ENCODE peak calls at places on chromosomes 4 and X, in four cellular contexts. N, G, Q and V are unnamed samples.

GRCh38 chrX:12997898-12998687 is 23.2 kb downstream of the TMSB4X start:
- DNase-seq in G (no peak), N (no peak), Q (no peak), V (no peak)

GRCh38 chrX:134929813-134930212 is 61.0 kb upstream of the SMIM10 start:
- DNase-seq in N (no peak), Q (no peak), G (no peak), V (no peak)

GRCh38 chrX:20547649-20548051 is 280.9 kb upstream of the RPS6KA3 start:
- DNase-seq in G (peak), Q (no peak), N (peak), V (no peak)

GRCh38 chr4:88653371-88653946 is 44.2 kb downstream of the NAP1L5 start:
- DNase-seq in G (no peak), Q (no peak), N (no peak), V (no peak)

GRCh38 chrX:107659768-107660167 is 31.5 kb downstream of the PRPS1 start:
- DNase-seq in N (peak), G (no peak), Q (peak), V (no peak)

GRCh38 chr4:183256343-183256742 is 63.7 kb downstream of the CLDN22 start:
- DNase-seq in G (no peak), N (no peak), Q (no peak), V (no peak)

GRCh38 chrX:2587146-2587545 is 86.4 kb upstream of the DHRSX start:
- DNase-seq in Q (no peak), N (no peak), G (no peak), V (no peak)

GRCh38 chrX:40471965-40472648 is 108.7 kb upstream of the ATP6AP2 start:
- DNase-seq in Q (peak), G (peak), N (peak), V (peak)

GRCh38 chr4:124980276-124980752 is 267.8 kb upstream of the ANKRD50 start:
- DNase-seq in Q (no peak), N (no peak), G (no peak), V (no peak)

GRCh38 chrX:131802836-131803626 is 220.1 kb upstream of the STK26 start:
- DNase-seq in N (peak), Q (peak), G (no peak), V (no peak)

GRCh38 chr4:7769936-7770674 is 169.6 kb downstream of the AFAP1 start:
- DNase-seq in N (peak), Q (no peak), G (no peak), V (no peak)

GRCh38 chr4:115790812-115791211 is 677.4 kb upstream of the NDST4 start:
- DNase-seq in G (no peak), N (peak), Q (no peak), V (no peak)

GRCh38 chr4:87565746-87566145 is 36.6 kb upstream of the SPARCL1 start:
- DNase-seq in Q (no peak), N (no peak), G (no peak), V (no peak)

GRCh38 chr4:2276581-2277325 is 14.8 kb upstream of the MXD4 start:
- DNase-seq in N (no peak), Q (no peak), G (no peak), V (no peak)

GRCh38 chr4:139666735-139667266 is 1.2 kb downstream of the MGST2 start:
- DNase-seq in N (peak), G (peak), Q (peak), V (no peak)

GRCh38 chrX:54950730-54951375 is 30.2 kb downstream of the TRO start:
- DNase-seq in Q (no peak), N (no peak), G (no peak), V (no peak)

GRCh38 chr4:26289421-26289820 is 31.4 kb upstream of the RBPJ start:
- DNase-seq in N (no peak), Q (no peak), G (no peak), V (no peak)

GRCh38 chrX:39693298-39693697 is 404.5 kb downstream of the BCOR start:
- DNase-seq in G (no peak), N (no peak), Q (no peak), V (no peak)

GRCh38 chrX:139909716-139910115 is 23.1 kb downstream of the ATP11C start:
- DNase-seq in Q (no peak), N (no peak), G (no peak), V (no peak)

GRCh38 chrX:153804100-153804595 is 9.7 kb downstream of the SSR4 start:
- DNase-seq in Q (no peak), N (no peak), G (peak), V (no peak)

GRCh38 chrX:43559643-43560042 is 96.5 kb upstream of the MAOA start:
- DNase-seq in Q (peak), G (peak), N (peak), V (no peak)

GRCh38 chrX:30673405-30673804 is 20.2 kb downstream of the GK start:
- DNase-seq in Q (no peak), N (no peak), G (no peak), V (no peak)
- H3K4me3 ChIP-seq in Q (no peak), N (no peak), G (no peak), V (no peak)

GRCh38 chr4:155444695-155445094 is 67.9 kb upstream of the MAP9 start:
- DNase-seq in G (no peak), Q (no peak), N (no peak), V (no peak)

GRCh38 chr4:155445306-155445705 is 68.5 kb upstream of the MAP9 start:
- DNase-seq in N (no peak), G (no peak), Q (no peak), V (no peak)

GRCh38 chr4:155441475-155441874 is 64.7 kb upstream of the MAP9 start:
- DNase-seq in G (no peak), N (no peak), Q (no peak), V (no peak)

DNA sequence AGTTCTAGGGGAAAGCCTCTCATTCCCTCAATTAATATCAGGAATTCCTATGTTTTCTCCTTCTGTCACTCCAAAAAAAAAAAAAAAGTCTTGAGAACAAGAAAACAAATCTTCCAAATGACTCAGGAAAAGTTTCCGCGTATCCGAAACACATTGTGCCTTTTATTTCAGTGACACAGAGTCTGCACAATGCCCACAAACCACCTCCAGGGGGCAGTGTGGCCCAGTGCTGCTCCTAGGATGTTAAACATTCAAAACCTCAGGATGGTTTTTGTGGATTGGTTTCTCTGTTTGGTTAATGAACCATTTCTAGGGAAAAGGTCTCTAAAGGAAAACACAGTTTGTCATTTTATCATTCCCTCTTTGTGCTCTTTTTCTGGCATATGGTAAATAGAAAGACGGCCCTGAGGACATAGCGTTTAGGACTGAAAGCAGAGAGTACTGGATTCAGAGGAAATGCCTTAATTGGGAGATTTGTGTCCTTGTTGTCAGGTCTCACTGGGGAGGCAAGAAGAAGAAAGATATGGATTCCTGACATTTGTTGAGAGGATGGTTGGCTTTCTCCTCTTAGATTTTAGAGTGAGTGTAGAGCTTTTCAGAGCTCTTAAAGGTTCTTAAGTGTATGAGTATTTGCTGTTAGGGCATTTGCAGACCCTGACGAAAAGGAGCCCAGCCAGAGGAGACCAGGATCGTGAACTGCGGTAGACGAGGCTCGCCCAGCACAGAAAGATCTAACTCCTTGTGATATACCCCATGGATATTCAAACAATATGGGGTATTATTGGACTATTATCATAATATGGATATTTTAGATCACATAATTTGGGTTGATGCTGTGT is 65.7 kb upstream of the MAP9 start:
- DNase-seq in G (peak), N (peak), Q (peak), V (no peak)
- H3K4me3 ChIP-seq in G (no peak), N (peak), Q (no peak), V (no peak)

GRCh38 chr4:60241886-60242285 is 958.2 kb upstream of the ADGRL3 start:
- DNase-seq in G (no peak), Q (no peak), N (peak), V (no peak)
- H3K4me3 ChIP-seq in G (no peak), Q (no peak), N (no peak), V (no peak)

GRCh38 chr4:133800966-133801365 is 400.6 kb downstream of the PABPC4L start:
- DNase-seq in G (no peak), N (no peak), Q (no peak), V (no peak)

GRCh38 chr4:133802741-133803140 is 398.8 kb downstream of the PABPC4L start:
- DNase-seq in G (no peak), Q (no peak), N (peak), V (no peak)

GRCh38 chr4:133801858-133802257 is 399.7 kb downstream of the PABPC4L start:
- DNase-seq in Q (no peak), G (no peak), N (peak), V (no peak)

DNA sequence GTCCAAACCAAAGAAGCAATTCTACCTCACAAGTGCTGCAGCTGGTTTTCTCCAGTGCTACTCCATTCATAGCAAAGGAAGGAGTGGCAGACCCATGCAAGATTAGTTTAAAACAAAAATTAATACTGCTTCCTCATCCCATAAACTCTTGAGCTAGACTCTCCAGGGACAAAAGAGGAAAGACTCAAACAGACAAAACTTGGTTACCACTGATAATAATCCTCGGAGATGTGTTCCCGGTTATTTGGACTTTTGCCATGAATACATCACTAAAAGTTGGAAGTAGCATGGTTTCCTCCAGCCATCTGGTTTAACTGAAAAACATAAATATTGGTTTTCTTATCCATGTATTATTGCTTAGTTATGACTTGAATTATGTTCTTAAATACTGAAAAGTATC is 401.7 kb downstream of the PABPC4L start:
- DNase-seq in G (no peak), N (no peak), Q (no peak), V (no peak)
- H3K4me3 ChIP-seq in G (no peak), N (no peak), Q (no peak), V (no peak)

GRCh38 chr4:106615407-106615945 is 246.9 kb upstream of the GIMD1 start:
- DNase-seq in G (no peak), N (no peak), Q (no peak), V (no peak)
- H3K4me3 ChIP-seq in G (no peak), N (no peak), Q (no peak), V (no peak)

GRCh38 chr4:15656038-15656470 is 897 bp upstream of the FBXL5 start:
- DNase-seq in Q (no peak), N (no peak), G (no peak), V (no peak)
- H3K4me3 ChIP-seq in Q (peak), N (peak), G (no peak), V (peak)

DNA sequence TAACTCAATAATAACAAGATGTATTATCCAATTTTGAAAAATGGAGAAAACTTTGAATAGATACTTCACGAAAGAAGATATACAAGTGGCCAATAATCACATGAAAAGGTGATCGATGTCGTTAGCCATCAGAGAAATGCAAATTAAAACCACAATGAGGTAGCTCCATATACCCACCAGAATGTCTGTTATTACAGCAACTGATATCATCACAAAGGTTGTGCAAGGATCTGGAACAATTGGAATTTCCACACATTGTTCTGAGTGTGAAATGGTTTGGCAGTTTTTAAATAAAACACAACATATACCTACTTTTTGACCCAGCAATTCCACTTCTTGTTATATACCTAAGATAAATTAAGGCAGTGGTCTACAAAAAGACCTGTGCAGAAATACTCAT is 71.7 kb downstream of the IRS4 start:
- DNase-seq in Q (no peak), N (no peak), G (no peak), V (no peak)
- H3K4me3 ChIP-seq in Q (no peak), N (no peak), G (no peak), V (no peak)

GRCh38 chrX:53163436-53163835 is 61.6 kb downstream of the KDM5C start:
- DNase-seq in Q (no peak), N (no peak), G (no peak), V (no peak)
- H3K4me3 ChIP-seq in Q (no peak), N (no peak), G (no peak), V (no peak)